ENCODE peak calls at places on chromosomes 12 and 14, in five cellular contexts. One of them, this sample, is unnamed.

GRCh38 chr12:19688489-19688888 is 249.2 kb downstream of the AEBP2 start:
- DNase-seq in pancreas: no peak
- DNase-seq in T-helper 17 cell: no peak
- DNase-seq in AG08395: no peak
- DNase-seq in type B pancreatic cell: no peak
- DNase-seq in this sample: no peak

GRCh38 chr12:122886851-122887816 is 8.8 kb downstream of the VPS37B start:
- DNase-seq in pancreas: no peak
- DNase-seq in type B pancreatic cell: no peak
- DNase-seq in T-helper 17 cell: no peak
- DNase-seq in AG08395: no peak
- DNase-seq in this sample: no peak

GRCh38 chr12:1878695-1879094 is 39.8 kb downstream of the CACNA2D4 start:
- DNase-seq in T-helper 17 cell: no peak
- DNase-seq in type B pancreatic cell: peak
- DNase-seq in AG08395: no peak
- DNase-seq in pancreas: no peak
- DNase-seq in this sample: no peak

GRCh38 chr12:111259231-111259630 is 109.7 kb downstream of the PHETA1 start:
- DNase-seq in AG08395: no peak
- DNase-seq in pancreas: no peak
- DNase-seq in T-helper 17 cell: no peak
- DNase-seq in type B pancreatic cell: no peak
- DNase-seq in this sample: no peak

GRCh38 chr14:22485178-22485577 is 103.8 kb downstream of the DAD1 start:
- DNase-seq in T-helper 17 cell: no peak
- DNase-seq in AG08395: peak
- DNase-seq in type B pancreatic cell: no peak
- DNase-seq in pancreas: no peak
- DNase-seq in this sample: no peak

GRCh38 chr12:124833693-124834122 is 30.0 kb downstream of the SCARB1 start:
- DNase-seq in T-helper 17 cell: no peak
- DNase-seq in pancreas: no peak
- DNase-seq in AG08395: no peak
- DNase-seq in type B pancreatic cell: no peak
- DNase-seq in this sample: peak

GRCh38 chr14:88321692-88322504 is 1.2 kb downstream of the KCNK10 start:
- DNase-seq in type B pancreatic cell: no peak
- DNase-seq in AG08395: no peak
- DNase-seq in pancreas: no peak
- DNase-seq in T-helper 17 cell: no peak
- DNase-seq in this sample: no peak

GRCh38 chr12:116370886-116371580 is 93.5 kb upstream of the MED13L start:
- DNase-seq in type B pancreatic cell: no peak
- DNase-seq in pancreas: no peak
- DNase-seq in AG08395: peak
- DNase-seq in T-helper 17 cell: no peak
- DNase-seq in this sample: peak

GRCh38 chr14:51319181-51319597 is 79.1 kb downstream of the TMX1 start:
- DNase-seq in pancreas: no peak
- DNase-seq in AG08395: no peak
- DNase-seq in T-helper 17 cell: no peak
- DNase-seq in type B pancreatic cell: no peak
- DNase-seq in this sample: no peak

GRCh38 chr12:12156116-12156515 is 85.4 kb downstream of the BCL2L14 start:
- DNase-seq in type B pancreatic cell: no peak
- DNase-seq in AG08395: no peak
- DNase-seq in pancreas: no peak
- DNase-seq in T-helper 17 cell: no peak
- DNase-seq in this sample: no peak

GRCh38 chr14:51398898-51399297 is 158.9 kb downstream of the TMX1 start:
- DNase-seq in pancreas: no peak
- DNase-seq in AG08395: peak
- DNase-seq in type B pancreatic cell: no peak
- DNase-seq in T-helper 17 cell: no peak
- DNase-seq in this sample: no peak

GRCh38 chr14:56512521-56512920 is 67.1 kb upstream of the TMEM260 start:
- DNase-seq in type B pancreatic cell: no peak
- DNase-seq in pancreas: no peak
- DNase-seq in T-helper 17 cell: no peak
- DNase-seq in AG08395: no peak
- DNase-seq in this sample: no peak

GRCh38 chr14:32457213-32457920 is 128.3 kb downstream of the AKAP6 start:
- DNase-seq in type B pancreatic cell: no peak
- DNase-seq in pancreas: no peak
- DNase-seq in T-helper 17 cell: no peak
- DNase-seq in AG08395: peak
- DNase-seq in this sample: no peak

GRCh38 chr14:37262649-37263048 is 64.9 kb downstream of the MIPOL1 start:
- DNase-seq in AG08395: no peak
- DNase-seq in pancreas: no peak
- DNase-seq in T-helper 17 cell: no peak
- DNase-seq in type B pancreatic cell: no peak
- DNase-seq in this sample: no peak

GRCh38 chr12:116882742-116883141 is 1.5 kb upstream of the HRK start:
- DNase-seq in T-helper 17 cell: no peak
- DNase-seq in pancreas: no peak
- DNase-seq in type B pancreatic cell: no peak
- DNase-seq in AG08395: peak
- DNase-seq in this sample: no peak

GRCh38 chr14:75277796-75278421 is 719 bp upstream of the FOS start:
- DNase-seq in AG08395: no peak
- DNase-seq in type B pancreatic cell: no peak
- DNase-seq in T-helper 17 cell: no peak
- DNase-seq in pancreas: no peak
- DNase-seq in this sample: no peak

GRCh38 chr14:92665699-92666110 is 82.7 kb downstream of the LGMN start:
- DNase-seq in pancreas: no peak
- DNase-seq in type B pancreatic cell: no peak
- DNase-seq in T-helper 17 cell: no peak
- DNase-seq in AG08395: no peak
- DNase-seq in this sample: no peak

GRCh38 chr12:120438495-120439198 is 734 bp downstream of the COX6A1 start:
- DNase-seq in type B pancreatic cell: no peak
- DNase-seq in pancreas: no peak
- DNase-seq in T-helper 17 cell: no peak
- DNase-seq in AG08395: no peak
- DNase-seq in this sample: no peak

GRCh38 chr14:97978336-97978735 is 1181.2 kb downstream of the VRK1 start:
- DNase-seq in AG08395: peak
- DNase-seq in T-helper 17 cell: peak
- DNase-seq in type B pancreatic cell: peak
- DNase-seq in pancreas: peak
- DNase-seq in this sample: peak

GRCh38 chr12:90098132-90098779 is 389.6 kb upstream of the ATP2B1 start:
- DNase-seq in type B pancreatic cell: no peak
- DNase-seq in T-helper 17 cell: no peak
- DNase-seq in pancreas: no peak
- DNase-seq in AG08395: no peak
- DNase-seq in this sample: no peak

GRCh38 chr14:104504172-104504735 is 75.3 kb upstream of the C14orf180 start:
- DNase-seq in pancreas: no peak
- DNase-seq in T-helper 17 cell: no peak
- DNase-seq in AG08395: no peak
- DNase-seq in type B pancreatic cell: peak
- DNase-seq in this sample: no peak

GRCh38 chr12:109583733-109584132 is 10.1 kb downstream of the MVK start:
- DNase-seq in type B pancreatic cell: no peak
- DNase-seq in AG08395: no peak
- DNase-seq in T-helper 17 cell: no peak
- DNase-seq in pancreas: no peak
- DNase-seq in this sample: no peak

GRCh38 chr12:129870796-129871195 is 33.0 kb downstream of the TMEM132D start:
- DNase-seq in pancreas: no peak
- DNase-seq in T-helper 17 cell: no peak
- DNase-seq in AG08395: no peak
- DNase-seq in type B pancreatic cell: no peak
- DNase-seq in this sample: no peak

GRCh38 chr14:76826122-76826521 is at the start of gene LRRC74A:
- DNase-seq in pancreas: peak
- DNase-seq in AG08395: no peak
- DNase-seq in T-helper 17 cell: no peak
- DNase-seq in type B pancreatic cell: no peak
- DNase-seq in this sample: no peak

GRCh38 chr12:8665729-8666128 is 3.1 kb upstream of the MFAP5 start:
- DNase-seq in T-helper 17 cell: no peak
- DNase-seq in type B pancreatic cell: no peak
- DNase-seq in AG08395: no peak
- DNase-seq in pancreas: no peak
- DNase-seq in this sample: no peak

GRCh38 chr14:105857223-105857815 is 330.9 kb downstream of the TMEM121 start:
- DNase-seq in pancreas: no peak
- DNase-seq in AG08395: no peak
- DNase-seq in T-helper 17 cell: no peak
- DNase-seq in type B pancreatic cell: peak
- DNase-seq in this sample: no peak

GRCh38 chr14:75615200-75615599 is 36.8 kb downstream of the FLVCR2 start:
- DNase-seq in AG08395: no peak
- DNase-seq in type B pancreatic cell: no peak
- DNase-seq in pancreas: no peak
- DNase-seq in T-helper 17 cell: no peak
- DNase-seq in this sample: no peak

GRCh38 chr14:102678394-102678793 is 85.9 kb downstream of the RCOR1 start:
- DNase-seq in type B pancreatic cell: no peak
- DNase-seq in pancreas: no peak
- DNase-seq in AG08395: no peak
- DNase-seq in T-helper 17 cell: no peak
- DNase-seq in this sample: no peak

GRCh38 chr12:66169221-66170170 is at the start of gene TMBIM4:
- DNase-seq in T-helper 17 cell: peak
- DNase-seq in pancreas: peak
- DNase-seq in AG08395: peak
- DNase-seq in type B pancreatic cell: peak
- DNase-seq in this sample: peak

GRCh38 chr14:65946494-65946893 is 534.0 kb downstream of the FUT8 start:
- DNase-seq in type B pancreatic cell: no peak
- DNase-seq in T-helper 17 cell: no peak
- DNase-seq in AG08395: no peak
- DNase-seq in pancreas: no peak
- DNase-seq in this sample: no peak

GRCh38 chr14:72711936-72712335 is 182.0 kb downstream of the DPF3 start:
- DNase-seq in AG08395: no peak
- DNase-seq in pancreas: no peak
- DNase-seq in type B pancreatic cell: no peak
- DNase-seq in T-helper 17 cell: no peak
- DNase-seq in this sample: no peak

GRCh38 chr14:62117010-62117717 is 354.9 kb downstream of the SNAPC1 start:
- DNase-seq in pancreas: peak
- DNase-seq in AG08395: peak
- DNase-seq in T-helper 17 cell: peak
- DNase-seq in type B pancreatic cell: peak
- DNase-seq in this sample: peak

GRCh38 chr12:11987906-11988305 is 82.8 kb upstream of the BCL2L14 start:
- DNase-seq in AG08395: no peak
- DNase-seq in T-helper 17 cell: no peak
- DNase-seq in type B pancreatic cell: no peak
- DNase-seq in pancreas: no peak
- DNase-seq in this sample: no peak

GRCh38 chr12:45289245-45290217 is 73.6 kb downstream of the ANO6 start:
- DNase-seq in T-helper 17 cell: no peak
- DNase-seq in AG08395: no peak
- DNase-seq in type B pancreatic cell: no peak
- DNase-seq in pancreas: no peak
- DNase-seq in this sample: no peak

GRCh38 chr12:108861878-108862587 is 4.7 kb upstream of the SSH1 start:
- DNase-seq in pancreas: no peak
- DNase-seq in AG08395: no peak
- DNase-seq in T-helper 17 cell: no peak
- DNase-seq in type B pancreatic cell: no peak
- DNase-seq in this sample: no peak

GRCh38 chr12:96770239-96770780 is 136.7 kb upstream of the NEDD1 start:
- DNase-seq in type B pancreatic cell: no peak
- DNase-seq in AG08395: no peak
- DNase-seq in pancreas: no peak
- DNase-seq in T-helper 17 cell: no peak
- DNase-seq in this sample: no peak

GRCh38 chr12:84757978-84758377 is 154.6 kb downstream of the SLC6A15 start:
- DNase-seq in T-helper 17 cell: no peak
- DNase-seq in type B pancreatic cell: no peak
- DNase-seq in pancreas: no peak
- DNase-seq in AG08395: peak
- DNase-seq in this sample: no peak

GRCh38 chr12:6069452-6070093 is 54.9 kb downstream of the VWF start:
- DNase-seq in AG08395: peak
- DNase-seq in pancreas: no peak
- DNase-seq in T-helper 17 cell: no peak
- DNase-seq in type B pancreatic cell: no peak
- DNase-seq in this sample: no peak

GRCh38 chr12:108060910-108061309 is 68.2 kb upstream of the WSCD2 start:
- DNase-seq in type B pancreatic cell: no peak
- DNase-seq in pancreas: no peak
- DNase-seq in T-helper 17 cell: no peak
- DNase-seq in AG08395: no peak
- DNase-seq in this sample: no peak

GRCh38 chr12:5003025-5003666 is 40.5 kb upstream of the KCNA5 start:
- DNase-seq in pancreas: peak
- DNase-seq in AG08395: peak
- DNase-seq in T-helper 17 cell: no peak
- DNase-seq in type B pancreatic cell: peak
- DNase-seq in this sample: peak